ENCODE peak calls at places on chromosomes 3 and 15, in four cellular contexts. One of them, this sample, is unnamed.

GRCh38 chr3:18351069-18351628 is 74.0 kb downstream of the SATB1 start:
- DNase-seq in K562: no peak
- DNase-seq in HepG2: no peak
- DNase-seq in IMR-90: no peak
- DNase-seq in this sample: no peak

GRCh38 chr3:21789730-21790129 is 38.7 kb upstream of the ZNF385D start:
- DNase-seq in K562: no peak
- DNase-seq in HepG2: no peak
- DNase-seq in IMR-90: no peak
- DNase-seq in this sample: no peak

GRCh38 chr3:181631901-181632300 is 79.8 kb upstream of the SOX2 start:
- DNase-seq in K562: no peak
- DNase-seq in HepG2: no peak
- DNase-seq in IMR-90: no peak
- DNase-seq in this sample: no peak

GRCh38 chr3:165206454-165207266 is 10.5 kb upstream of the SLITRK3 start:
- DNase-seq in K562: no peak
- DNase-seq in HepG2: peak
- DNase-seq in IMR-90: peak
- DNase-seq in this sample: peak

GRCh38 chr3:184016820-184017671 is 638 bp downstream of the ABCC5 start:
- DNase-seq in K562: peak
- DNase-seq in HepG2: peak
- DNase-seq in IMR-90: peak
- DNase-seq in this sample: peak

GRCh38 chr3:94159062-94159726 is 96.3 kb downstream of the NSUN3 start:
- DNase-seq in K562: no peak
- DNase-seq in HepG2: peak
- DNase-seq in IMR-90: peak
- DNase-seq in this sample: peak

GRCh38 chr3:130354430-130354829 is 9.0 kb downstream of the COL6A5 start:
- DNase-seq in K562: peak
- DNase-seq in HepG2: no peak
- DNase-seq in IMR-90: no peak
- DNase-seq in this sample: no peak

GRCh38 chr3:23402728-23403505 is 199.8 kb downstream of the UBE2E2 start:
- DNase-seq in K562: no peak
- DNase-seq in HepG2: no peak
- DNase-seq in IMR-90: no peak
- DNase-seq in this sample: no peak

GRCh38 chr3:2153047-2153446 is 54.4 kb downstream of the CNTN4 start:
- DNase-seq in K562: no peak
- DNase-seq in HepG2: no peak
- DNase-seq in IMR-90: no peak
- DNase-seq in this sample: no peak

GRCh38 chr3:194570898-194571297 is 62.3 kb downstream of the TMEM44 start:
- DNase-seq in K562: no peak
- DNase-seq in HepG2: no peak
- DNase-seq in IMR-90: no peak
- DNase-seq in this sample: no peak

GRCh38 chr3:194573680-194574437 is 59.4 kb downstream of the TMEM44 start:
- DNase-seq in K562: peak
- DNase-seq in HepG2: peak
- DNase-seq in IMR-90: peak
- DNase-seq in this sample: peak

GRCh38 chr3:194572944-194573491 is 60.2 kb downstream of the TMEM44 start:
- DNase-seq in K562: no peak
- DNase-seq in HepG2: no peak
- DNase-seq in IMR-90: peak
- DNase-seq in this sample: no peak

GRCh38 chr3:194571491-194571941 is 61.7 kb downstream of the TMEM44 start:
- DNase-seq in K562: no peak
- DNase-seq in HepG2: no peak
- DNase-seq in IMR-90: no peak
- DNase-seq in this sample: no peak

GRCh38 chr3:194572131-194572789 is 61.0 kb downstream of the TMEM44 start:
- DNase-seq in K562: peak
- DNase-seq in HepG2: peak
- DNase-seq in IMR-90: peak
- DNase-seq in this sample: no peak
- TF ChIP-seq POLR2A in K562: no peak
- TF ChIP-seq POLR2A in HepG2: no peak
- TF ChIP-seq POLR2A in IMR-90: peak
- TF ChIP-seq POLR2A in this sample: no peak

DNA sequence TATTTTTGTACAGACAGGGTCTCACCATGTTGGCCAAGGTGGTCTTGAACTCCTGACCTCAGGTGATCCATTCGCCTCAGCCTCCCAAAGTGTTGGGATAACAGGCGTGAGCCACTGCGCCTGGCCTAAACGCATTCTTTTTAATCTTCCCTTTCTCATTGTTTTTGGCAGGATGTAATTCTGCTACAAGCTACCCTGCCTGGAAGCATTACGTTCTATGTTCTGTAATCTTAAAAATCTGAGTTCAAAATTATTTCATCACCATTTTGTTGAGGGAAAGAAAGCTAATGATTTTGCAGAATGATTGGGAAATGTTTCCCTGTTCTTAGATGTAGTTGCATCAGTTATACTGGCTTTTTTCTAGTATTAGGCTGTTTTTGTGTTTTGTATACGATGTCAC is 71.5 kb downstream of the RGMA start:
- DNase-seq in K562: no peak
- DNase-seq in HepG2: no peak
- DNase-seq in IMR-90: no peak
- DNase-seq in this sample: no peak
- H3K27ac ChIP-seq in K562: no peak
- H3K27ac ChIP-seq in HepG2: no peak
- H3K27ac ChIP-seq in IMR-90: no peak
- H3K27ac ChIP-seq in this sample: no peak

GRCh38 chr3:72100062-72100511 is 315.1 kb upstream of the PROK2 start:
- DNase-seq in K562: no peak
- DNase-seq in HepG2: no peak
- DNase-seq in IMR-90: no peak
- DNase-seq in this sample: no peak
- TF ChIP-seq MAZ in K562: no peak
- TF ChIP-seq MAZ in HepG2: no peak
- TF ChIP-seq MAZ in IMR-90: no peak
- TF ChIP-seq MAZ in this sample: no peak

GRCh38 chr3:46479021-46479420 is 14.3 kb upstream of the LTF start:
- DNase-seq in K562: no peak
- DNase-seq in HepG2: no peak
- DNase-seq in IMR-90: no peak
- DNase-seq in this sample: no peak

GRCh38 chr3:46477145-46477544 is 12.4 kb upstream of the LTF start:
- DNase-seq in K562: no peak
- DNase-seq in HepG2: no peak
- DNase-seq in IMR-90: no peak
- DNase-seq in this sample: no peak

GRCh38 chr3:46477756-46478155 is 13.1 kb upstream of the LTF start:
- DNase-seq in K562: no peak
- DNase-seq in HepG2: no peak
- DNase-seq in IMR-90: no peak
- DNase-seq in this sample: no peak

GRCh38 chr3:46479696-46480095 is 15.0 kb upstream of the LTF start:
- DNase-seq in K562: no peak
- DNase-seq in HepG2: no peak
- DNase-seq in IMR-90: peak
- DNase-seq in this sample: no peak

GRCh38 chr3:46478341-46478740 is 13.6 kb upstream of the LTF start:
- DNase-seq in K562: no peak
- DNase-seq in HepG2: no peak
- DNase-seq in IMR-90: no peak
- DNase-seq in this sample: no peak
- TF ChIP-seq POLR2A in K562: no peak
- TF ChIP-seq POLR2A in HepG2: no peak
- TF ChIP-seq POLR2A in IMR-90: no peak
- TF ChIP-seq POLR2A in this sample: no peak

GRCh38 chr15:90989040-90989768 is 5.1 kb downstream of the PRC1 start:
- DNase-seq in K562: no peak
- DNase-seq in HepG2: no peak
- DNase-seq in IMR-90: no peak
- DNase-seq in this sample: no peak
- H3K27ac ChIP-seq in K562: no peak
- H3K27ac ChIP-seq in HepG2: no peak
- H3K27ac ChIP-seq in IMR-90: no peak
- H3K27ac ChIP-seq in this sample: no peak

DNA sequence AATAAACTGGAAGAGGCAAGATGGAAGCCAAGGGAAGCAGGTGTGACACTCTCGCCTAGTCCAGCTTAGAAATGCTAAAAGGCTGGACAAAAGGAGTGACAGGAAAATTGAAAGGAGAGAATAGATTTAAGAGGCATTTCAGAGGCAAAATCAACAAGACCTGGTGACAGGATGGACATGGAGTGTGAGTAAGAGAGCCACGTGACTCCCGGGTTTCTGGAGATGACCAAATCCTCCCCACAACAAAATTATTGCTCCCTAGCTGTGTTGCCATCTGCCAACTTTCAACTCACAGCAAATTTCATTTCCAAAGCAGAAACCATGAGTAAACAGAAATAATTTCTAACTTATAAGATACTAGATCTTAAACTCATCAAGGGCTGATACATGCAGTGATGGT is 52.6 kb downstream of the MTHFS start:
- DNase-seq in K562: no peak
- DNase-seq in HepG2: no peak
- DNase-seq in IMR-90: no peak
- DNase-seq in this sample: no peak
- TF ChIP-seq MAZ in K562: no peak
- TF ChIP-seq MAZ in HepG2: no peak
- TF ChIP-seq MAZ in IMR-90: no peak
- TF ChIP-seq MAZ in this sample: no peak

DNA sequence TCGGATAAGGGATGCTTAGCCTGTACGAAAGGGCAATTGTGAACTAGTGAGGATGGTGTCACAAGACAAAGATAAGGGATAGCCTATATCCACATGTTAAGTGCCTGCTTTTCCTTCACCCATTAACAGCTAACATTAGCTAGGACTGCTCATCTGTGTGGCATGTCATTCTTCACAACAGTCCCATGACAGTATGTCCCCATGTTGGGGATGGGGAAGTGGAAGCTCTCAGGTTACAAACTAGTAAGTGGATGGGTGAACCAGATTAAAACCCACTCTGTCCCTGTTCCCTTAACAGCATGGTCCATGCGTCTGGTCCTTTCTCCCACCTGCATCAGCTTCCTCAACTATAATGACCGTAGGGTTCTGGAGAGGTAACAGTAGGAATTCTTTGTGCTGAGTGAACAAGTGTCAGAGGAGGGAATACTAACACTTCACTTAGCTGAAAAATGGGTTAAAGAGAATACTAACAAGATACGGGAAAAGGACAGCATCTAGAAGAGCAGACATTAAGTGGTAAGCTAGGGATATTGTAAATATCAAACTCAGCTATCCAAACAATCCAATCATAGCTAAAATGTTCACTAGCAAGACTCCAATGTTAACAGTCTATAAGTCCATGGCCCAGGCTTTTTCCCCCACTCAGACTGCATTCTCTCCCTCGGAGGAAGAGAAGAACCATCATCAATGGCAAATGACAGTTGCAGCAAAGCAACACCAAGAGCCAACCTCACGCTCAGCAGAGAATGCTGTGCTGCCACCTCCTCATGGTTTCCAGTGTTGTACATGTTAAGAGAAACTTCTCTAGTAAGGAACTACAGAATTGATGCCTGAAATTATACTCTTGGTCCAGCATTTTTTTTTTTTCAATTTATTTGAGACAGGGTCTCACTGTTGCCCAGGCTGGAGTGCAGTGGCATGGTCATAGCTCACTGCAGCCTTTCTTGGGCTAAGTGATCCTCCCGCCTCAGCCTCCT is 5.0 kb downstream of the RPLP1 start:
- DNase-seq in K562: no peak
- DNase-seq in HepG2: no peak
- DNase-seq in IMR-90: peak
- DNase-seq in this sample: no peak
- TF ChIP-seq POLR2A in K562: peak
- TF ChIP-seq POLR2A in HepG2: peak
- TF ChIP-seq POLR2A in IMR-90: no peak
- TF ChIP-seq POLR2A in this sample: no peak

This sample was measured in A549.